ENCODE peak calls at places on chromosomes 1 and 21, in five cellular contexts. A, I, E, N and X are unnamed samples.

GRCh38 chr1:154609398-154610380 is 1.7 kb upstream of the ADAR start:
- DNase-seq in A (no peak), I (no peak), N (no peak), E (no peak), X (no peak)

GRCh38 chr1:25041869-25042268 is 111.8 kb upstream of the RUNX3 start:
- DNase-seq in A (no peak), N (no peak), E (no peak), I (no peak), X (no peak)

GRCh38 chr1:43834280-43835140 is 99.1 kb upstream of the ARTN start:
- DNase-seq in I (no peak), E (no peak), N (no peak), A (no peak), X (no peak)

GRCh38 chr1:55445416-55445815 is 230.3 kb upstream of the USP24 start:
- DNase-seq in N (no peak), I (no peak), E (no peak), A (no peak), X (no peak)

GRCh38 chr1:174788981-174789380 is 210.8 kb upstream of the CACYBP start:
- DNase-seq in A (no peak), E (no peak), I (no peak), N (no peak), X (no peak)

GRCh38 chr1:98468111-98468717 is 193.3 kb upstream of the SNX7 start:
- DNase-seq in A (no peak), I (no peak), N (no peak), E (no peak), X (peak)

GRCh38 chr1:213163278-213163711 is 112.3 kb downstream of the RPS6KC1 start:
- DNase-seq in N (no peak), I (no peak), A (no peak), E (no peak), X (no peak)

GRCh38 chr1:55021965-55022546 is 17.3 kb upstream of the PCSK9 start:
- DNase-seq in I (peak), E (peak), A (peak), N (peak), X (peak)

GRCh38 chr1:35807614-35808375 is at the start of gene AGO4:
- DNase-seq in N (peak), E (peak), I (no peak), A (peak), X (peak)

GRCh38 chr1:158146165-158146564 is 34.5 kb upstream of the CD1D start:
- DNase-seq in A (no peak), E (no peak), N (no peak), I (no peak), X (no peak)

GRCh38 chr1:219963432-219963831 is 35.1 kb upstream of the SLC30A10 start:
- DNase-seq in I (no peak), A (no peak), E (no peak), N (no peak), X (no peak)

GRCh38 chr1:3992103-3992556 is 92.1 kb upstream of the C1orf174 start:
- DNase-seq in N (no peak), E (no peak), I (no peak), A (no peak), X (no peak)

GRCh38 chr1:161193561-161194235 is 5.2 kb downstream of the ADAMTS4 start:
- DNase-seq in I (no peak), A (no peak), E (no peak), N (peak), X (no peak)

GRCh38 chr1:70778934-70779333 is 268.7 kb downstream of the PTGER3 start:
- DNase-seq in N (no peak), I (no peak), E (no peak), A (no peak), X (no peak)

GRCh38 chr1:99767996-99768524 is 1.6 kb upstream of the FRRS1 start:
- DNase-seq in E (no peak), A (no peak), N (no peak), I (no peak), X (no peak)

GRCh38 chr1:223665592-223666312 is at the start of gene CAPN8:
- DNase-seq in N (no peak), I (no peak), E (no peak), A (no peak), X (no peak)

GRCh38 chr1:47506053-47506452 is 68.2 kb downstream of the FOXD2 start:
- DNase-seq in N (no peak), A (no peak), E (no peak), I (no peak), X (no peak)

GRCh38 chr1:214719207-214719606 is 116.2 kb downstream of the CENPF start:
- DNase-seq in A (no peak), E (no peak), N (no peak), I (no peak), X (no peak)

GRCh38 chr1:156086256-156086662 is 4.0 kb upstream of the MEX3A start:
- DNase-seq in N (no peak), A (no peak), I (no peak), E (no peak), X (no peak)

GRCh38 chr1:109112056-109112651 is 1.8 kb upstream of the ELAPOR1 start:
- DNase-seq in N (no peak), I (no peak), E (peak), A (no peak), X (peak)

GRCh38 chr1:48139275-48139674 is 83.2 kb upstream of the SLC5A9 start:
- DNase-seq in A (no peak), N (no peak), I (no peak), E (no peak), X (no peak)

GRCh38 chr1:30372792-30373433 is 350.5 kb downstream of the MATN1 start:
- DNase-seq in E (no peak), I (no peak), N (peak), A (no peak), X (no peak)

GRCh38 chr1:110750446-110751029 is 75.8 kb upstream of the KCNA3 start:
- DNase-seq in I (no peak), A (no peak), E (no peak), N (no peak), X (no peak)

GRCh38 chr1:166839600-166840308 is 479 bp downstream of the POGK start:
- DNase-seq in N (peak), A (peak), I (no peak), E (peak), X (peak)

GRCh38 chr1:212838145-212838544 is 9.3 kb downstream of the SPATA45 start:
- DNase-seq in N (no peak), E (no peak), A (no peak), I (no peak), X (no peak)

GRCh38 chr1:153431928-153432327 is 15.6 kb downstream of the S100A7A start:
- DNase-seq in A (no peak), E (no peak), N (no peak), I (no peak), X (no peak)

GRCh38 chr1:32104127-32104526 is 3.7 kb upstream of the KPNA6 start:
- DNase-seq in I (no peak), A (no peak), E (no peak), N (no peak), X (no peak)

GRCh38 chr21:42677339-42678117 is 24.1 kb downstream of the PDE9A start:
- DNase-seq in E (no peak), N (no peak), A (no peak), I (no peak), X (no peak)

GRCh38 chr1:93463960-93464359 is 16.0 kb downstream of the FNBP1L start:
- DNase-seq in E (no peak), N (no peak), I (no peak), A (no peak), X (no peak)

GRCh38 chr1:119286587-119287181 is 81.9 kb upstream of the HAO2 start:
- DNase-seq in N (no peak), E (peak), I (no peak), A (no peak), X (peak)

GRCh38 chr1:110513511-110513910 is 5.5 kb downstream of the KCNA10 start:
- DNase-seq in N (no peak), E (no peak), A (no peak), I (no peak), X (no peak)

GRCh38 chr1:3009556-3009955 is 11.7 kb upstream of the ACTRT2 start:
- DNase-seq in E (no peak), I (no peak), A (peak), N (no peak), X (no peak)

GRCh38 chr1:36367067-36367466 is 18.7 kb downstream of the STK40 start:
- DNase-seq in N (no peak), E (no peak), A (no peak), I (no peak), X (no peak)

GRCh38 chr1:202207292-202207691 is 13.7 kb downstream of the LGR6 start:
- DNase-seq in I (no peak), A (no peak), E (no peak), N (no peak), X (no peak)

GRCh38 chr1:197737916-197738315 is 37.4 kb downstream of the DENND1B start:
- DNase-seq in A (no peak), N (no peak), E (no peak), I (no peak), X (no peak)

GRCh38 chr1:15942661-15943514 is 33.0 kb downstream of the ZBTB17 start:
- DNase-seq in N (no peak), E (no peak), A (no peak), I (no peak), X (peak)

GRCh38 chr1:15945832-15946448 is 30.0 kb downstream of the ZBTB17 start:
- DNase-seq in E (no peak), N (no peak), A (no peak), I (no peak), X (peak)

GRCh38 chr1:15945011-15945831 is 30.7 kb downstream of the ZBTB17 start:
- DNase-seq in E (no peak), A (no peak), N (no peak), I (no peak), X (peak)

GRCh38 chr1:15943515-15944307 is 32.2 kb downstream of the ZBTB17 start:
- DNase-seq in A (no peak), E (no peak), N (no peak), I (no peak), X (no peak)

GRCh38 chr1:15944308-15945010 is 31.4 kb downstream of the ZBTB17 start:
- DNase-seq in E (no peak), A (no peak), N (no peak), I (no peak), X (no peak)
- TF ChIP-seq CTCF in E (no peak), A (no peak), N (no peak), I (no peak), X (no peak)

GRCh38 chr1:115476616-115477015 is 138.6 kb upstream of the NGF start:
- DNase-seq in A (no peak), N (no peak), E (no peak), I (no peak), X (no peak)
- TF ChIP-seq CTCF in A (no peak), N (no peak), E (no peak), I (no peak), X (no peak)

GRCh38 chr21:29362758-29363157 is 64.0 kb downstream of the BACH1 start:
- DNase-seq in N (no peak), I (no peak), E (no peak), A (no peak), X (no peak)

GRCh38 chr21:29366532-29366931 is 67.8 kb downstream of the BACH1 start:
- DNase-seq in I (no peak), N (no peak), A (no peak), E (no peak), X (no peak)

GRCh38 chr21:29359718-29360117 is 61.0 kb downstream of the BACH1 start:
- DNase-seq in A (no peak), E (no peak), I (no peak), N (no peak), X (no peak)

GRCh38 chr21:29365636-29366305 is 67.0 kb downstream of the BACH1 start:
- DNase-seq in I (no peak), N (no peak), E (no peak), A (no peak), X (no peak)

DNA sequence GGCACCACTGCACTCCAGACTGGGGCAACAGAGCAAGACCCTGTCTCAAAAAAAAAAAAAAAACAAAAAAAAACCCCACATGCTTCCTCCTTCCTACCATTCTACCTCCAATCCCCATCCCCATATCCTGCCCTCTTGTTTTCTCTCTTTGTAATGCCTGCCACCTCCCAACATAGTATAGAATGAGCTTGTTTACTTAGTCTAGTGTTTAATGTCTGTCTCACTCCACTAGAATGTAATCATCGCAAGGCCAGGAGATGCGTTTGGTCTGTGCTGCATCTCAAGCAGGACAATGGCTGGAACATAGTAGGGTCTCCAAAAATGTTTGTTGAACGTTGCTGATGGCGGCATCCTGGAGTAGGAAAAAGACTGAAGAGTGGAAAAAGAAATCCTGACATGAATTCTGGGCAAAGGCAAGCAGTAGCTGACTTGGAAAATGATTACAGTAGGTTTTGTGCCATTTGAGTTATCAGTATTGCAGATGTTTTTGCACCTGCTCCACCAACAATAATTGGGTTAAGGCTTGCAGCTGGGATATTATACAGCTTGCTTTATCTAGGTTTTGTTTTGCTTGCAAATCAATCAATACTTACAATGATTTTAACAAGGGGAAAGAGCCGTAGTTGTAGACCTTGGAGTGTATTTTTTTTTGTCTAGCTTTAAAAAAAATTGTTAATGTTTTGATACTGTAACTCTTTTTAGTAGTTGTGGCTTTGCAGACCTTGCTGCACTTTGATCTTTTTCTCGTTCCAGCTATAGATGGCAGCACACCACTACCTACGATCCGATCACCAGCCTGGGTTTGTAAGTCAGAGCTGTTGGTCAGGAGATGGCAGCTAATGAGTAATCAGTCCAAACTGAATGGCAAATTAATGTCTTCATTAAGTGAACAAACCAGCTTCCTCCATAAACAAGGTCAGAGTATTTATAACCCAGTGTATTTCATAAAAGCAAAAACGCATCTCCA is 62.4 kb downstream of the BACH1 start:
- DNase-seq in N (no peak), A (no peak), E (no peak), I (no peak), X (no peak)
- TF ChIP-seq CTCF in N (peak), A (no peak), E (peak), I (no peak), X (no peak)

DNA sequence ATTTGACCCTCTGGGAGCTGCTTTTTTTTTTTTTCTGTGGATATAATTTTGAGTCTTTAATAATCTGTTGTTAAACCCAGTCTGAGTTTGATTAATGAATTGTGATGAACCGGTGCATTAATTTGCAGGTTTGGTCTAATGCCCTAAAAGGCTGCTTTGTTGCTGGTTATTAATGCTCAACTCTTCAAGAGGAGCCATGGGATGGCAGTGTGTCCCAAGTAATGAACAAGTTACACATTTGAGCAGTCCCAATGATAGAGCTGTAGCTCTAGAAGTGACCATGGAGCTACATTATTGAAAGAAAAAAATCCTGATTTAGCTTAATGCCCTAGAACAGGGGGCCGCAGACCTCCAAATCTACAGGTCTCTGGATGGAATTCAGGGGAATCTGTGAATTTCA is 53.1 kb downstream of the RWDD3 start:
- DNase-seq in N (no peak), A (no peak), I (no peak), E (no peak), X (no peak)
- TF ChIP-seq CTCF in N (peak), A (no peak), I (no peak), E (peak), X (no peak)

DNA sequence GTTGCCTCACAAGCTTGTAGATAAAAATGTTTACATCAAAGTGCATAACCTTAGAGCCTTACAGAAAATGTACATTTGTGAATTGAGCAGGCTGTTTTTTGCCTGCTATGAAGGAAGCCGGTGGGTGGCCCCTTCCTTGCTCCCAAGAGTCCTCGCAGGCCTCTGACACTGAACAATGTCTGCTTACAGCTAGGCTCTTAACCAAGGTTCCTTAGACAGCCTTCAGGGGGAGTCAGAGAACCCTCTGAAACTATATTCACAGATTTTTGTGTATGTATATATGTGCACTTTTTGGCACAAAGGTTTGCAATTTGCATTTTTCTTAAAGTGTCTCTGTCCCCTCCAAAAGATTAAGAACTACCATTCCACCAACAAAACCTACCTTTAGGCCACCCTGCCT is 282.6 kb downstream of the BARHL2 start:
- DNase-seq in I (no peak), E (no peak), A (no peak), N (no peak), X (no peak)
- TF ChIP-seq CTCF in I (no peak), E (peak), A (no peak), N (no peak), X (no peak)